ENCODE peak calls at places on chromosomes 6 and 20, in eight cellular contexts. J, X, Q, E, R, N, Y and W are unnamed samples.

GRCh38 chr20:61875996-61876395 is 189.7 kb downstream of the TAF4 start:
- DNase-seq in Q (no peak), J (no peak), E (no peak), R (no peak), N (no peak), X (no peak), Y (no peak), W (no peak)

GRCh38 chr20:34164569-34164968 is 52.5 kb upstream of the EIF2S2 start:
- DNase-seq in J (no peak), X (no peak), R (no peak), Y (peak), Q (no peak), N (no peak), E (no peak), W (no peak)

GRCh38 chr20:44745560-44746366 is at the start of gene KCNK15:
- DNase-seq in E (peak), X (no peak), J (no peak), N (no peak), R (peak), Q (no peak), Y (no peak), W (no peak)

GRCh38 chr6:16301511-16301910 is 63.1 kb downstream of the GMPR start:
- DNase-seq in J (no peak), R (no peak), E (no peak), Y (no peak), X (no peak), Q (no peak), N (no peak), W (no peak)

GRCh38 chr6:150403458-150404245 is 34.8 kb downstream of the IYD start:
- DNase-seq in N (no peak), R (no peak), E (no peak), Y (peak), X (peak), J (no peak), Q (no peak), W (no peak)

GRCh38 chr6:154887051-154887450 is 108.1 kb upstream of the TIAM2 start:
- DNase-seq in J (no peak), Q (no peak), Y (no peak), X (no peak), N (no peak), R (no peak), E (no peak), W (no peak)

GRCh38 chr20:63471719-63472158 is 716 bp downstream of the KCNQ2 start:
- DNase-seq in J (no peak), Y (no peak), N (no peak), X (no peak), E (no peak), R (no peak), Q (no peak), W (no peak)

GRCh38 chr6:110768057-110768456 is 47.2 kb downstream of the CDK19 start:
- DNase-seq in X (no peak), R (no peak), Y (no peak), Q (no peak), N (no peak), E (no peak), J (no peak), W (no peak)

GRCh38 chr6:26305097-26305841 is 59.7 kb upstream of the BTN3A2 start:
- DNase-seq in X (no peak), R (peak), N (peak), Q (peak), J (no peak), E (peak), Y (peak), W (no peak)

GRCh38 chr6:77650098-77650663 is 2.7 kb upstream of the MEI4 start:
- DNase-seq in N (peak), Y (no peak), Q (no peak), E (peak), X (no peak), J (no peak), R (no peak), W (peak)

GRCh38 chr20:32327087-32327681 is 30.9 kb upstream of the ASXL1 start:
- DNase-seq in Q (no peak), R (no peak), J (no peak), Y (peak), X (no peak), E (no peak), N (no peak), W (no peak)

GRCh38 chr6:104108587-104108986 is 751.1 kb downstream of the HACE1 start:
- DNase-seq in R (no peak), J (no peak), X (no peak), N (no peak), E (no peak), Y (no peak), Q (no peak), W (no peak)

GRCh38 chr6:89483111-89483720 is 50.3 kb downstream of the ANKRD6 start:
- DNase-seq in R (no peak), N (no peak), E (no peak), X (no peak), J (no peak), Y (no peak), Q (no peak), W (no peak)

GRCh38 chr20:50438986-50439407 is 71.2 kb upstream of the PTPN1 start:
- DNase-seq in X (peak), R (no peak), E (peak), Y (peak), J (no peak), Q (peak), N (no peak), W (peak)

GRCh38 chr6:154039231-154039842 is at the start of gene OPRM1:
- DNase-seq in Q (no peak), N (peak), Y (peak), J (no peak), X (no peak), E (peak), R (peak), W (no peak)

GRCh38 chr6:75611011-75611701 is 9.5 kb downstream of the SENP6 start:
- DNase-seq in J (no peak), N (no peak), Y (no peak), R (no peak), X (no peak), Q (no peak), E (no peak), W (no peak)

GRCh38 chr6:151241853-151242252 is 2.1 kb downstream of the AKAP12 start:
- DNase-seq in N (no peak), R (no peak), Q (no peak), Y (no peak), J (no peak), X (no peak), E (no peak), W (no peak)

GRCh38 chr6:148751233-148751632 is 4.4 kb downstream of the UST start:
- DNase-seq in X (no peak), Y (no peak), N (no peak), R (no peak), Q (no peak), E (no peak), J (no peak), W (no peak)

GRCh38 chr6:111173341-111173740 is 86.0 kb downstream of the SLC16A10 start:
- DNase-seq in E (no peak), R (no peak), J (no peak), Q (no peak), N (no peak), X (no peak), Y (no peak), W (no peak)

GRCh38 chr6:99606670-99607415 is at the start of gene PRDM13:
- DNase-seq in Q (no peak), N (no peak), X (no peak), J (no peak), Y (no peak), E (no peak), R (no peak), W (no peak)

GRCh38 chr6:113356139-113356538 is 501.0 kb upstream of the MARCKS start:
- DNase-seq in J (no peak), Y (no peak), N (no peak), R (no peak), E (no peak), X (no peak), Q (no peak), W (no peak)